ENCODE peak calls at places on chromosomes 13 and 19, in nine cellular contexts. A is mesenchymal stem cell; S is A673; K is CD8-positive, alpha-beta memory T cell; L is heart left ventricle; M is ovary; N is tibial nerve; I is NT2/D1; T is endothelial cell of umbilical vein. X is an unnamed sample. For H3K4me1, the result is how much of the 10 kb centered on the place peaks cover.

GRCh38 chr13:114026128-114026880 is 52.4 kb upstream of the C13orf46 start:
- DNase-seq in A (no peak), S (no peak), K (no peak), L (peak), M (no peak), N (no peak), I (no peak), T (no peak), X (no peak)

GRCh38 chr13:111893607-111894443 is 173.1 kb upstream of the SOX1 start:
- DNase-seq in A (peak), S (peak), K (no peak), L (no peak), M (no peak), N (no peak), I (no peak), T (no peak), X (no peak)

GRCh38 chr19:991932-992669 is 8.0 kb downstream of the WDR18 start:
- DNase-seq in A (no peak), S (no peak), K (no peak), L (no peak), M (no peak), N (no peak), I (no peak), T (no peak), X (no peak)

GRCh38 chr13:73341748-73342147 is 282.9 kb downstream of the KLF5 start:
- DNase-seq in A (peak), S (peak), K (no peak), L (no peak), M (no peak), N (no peak), I (no peak), T (peak), X (no peak)

GRCh38 chr13:78816592-78816991 is 157.6 kb upstream of the OBI1 start:
- DNase-seq in A (no peak), S (no peak), K (no peak), L (no peak), M (no peak), N (no peak), I (no peak), T (no peak), X (no peak)

GRCh38 chr19:5738423-5738822 is 18.0 kb downstream of the CATSPERD start:
- DNase-seq in A (peak), S (no peak), K (no peak), L (no peak), M (no peak), N (no peak), I (no peak), T (no peak), X (no peak)

GRCh38 chr13:88649855-88650254 is 978.7 kb downstream of the SLITRK5 start:
- DNase-seq in A (no peak), S (no peak), K (no peak), L (no peak), M (no peak), N (no peak), I (no peak), T (no peak), X (no peak)

GRCh38 chr19:6632002-6632621 is 37.8 kb downstream of the TNFSF14 start:
- DNase-seq in A (peak), S (peak), K (peak), L (peak), M (peak), N (peak), I (peak), T (peak), X (peak)

GRCh38 chr19:48568345-48568886 is 16.4 kb downstream of the SULT2B1 start:
- DNase-seq in A (peak), S (peak), K (no peak), L (peak), M (peak), N (peak), I (no peak), T (peak), X (peak)

GRCh38 chr19:48959341-48960239 is 4.9 kb downstream of the BAX start:
- DNase-seq in A (no peak), S (no peak), K (no peak), L (no peak), M (no peak), N (no peak), I (no peak), T (no peak), X (no peak)

GRCh38 chr13:107375701-107376350 is 807.9 kb upstream of the ARGLU1 start:
- DNase-seq in A (no peak), S (no peak), K (no peak), L (no peak), M (no peak), N (no peak), I (no peak), T (peak), X (no peak)

GRCh38 chr13:105982219-105982618 is 553.2 kb downstream of the EFNB2 start:
- DNase-seq in A (no peak), S (no peak), K (no peak), L (no peak), M (no peak), N (no peak), I (peak), T (no peak), X (no peak)

GRCh38 chr13:97566907-97567306 is 132.9 kb downstream of the RAP2A start:
- DNase-seq in A (no peak), S (no peak), K (no peak), L (no peak), M (no peak), N (no peak), I (no peak), T (no peak), X (peak)

GRCh38 chr13:70023506-70023905 is 84.1 kb upstream of the ATXN8OS start:
- DNase-seq in A (no peak), S (no peak), K (no peak), L (no peak), M (no peak), N (no peak), I (no peak), T (no peak), X (no peak)

GRCh38 chr13:112615391-112615790 is 27.4 kb upstream of the TUBGCP3 start:
- DNase-seq in A (no peak), S (no peak), K (no peak), L (no peak), M (no peak), N (no peak), I (no peak), T (no peak), X (no peak)

GRCh38 chr13:99357149-99357596 is 50.0 kb upstream of the GPR183 start:
- DNase-seq in A (peak), S (no peak), K (peak), L (no peak), M (no peak), N (no peak), I (no peak), T (peak), X (no peak)

GRCh38 chr13:110503979-110504499 is 57.5 kb downstream of the RAB20 start:
- DNase-seq in A (no peak), S (no peak), K (no peak), L (no peak), M (no peak), N (no peak), I (no peak), T (no peak), X (no peak)

GRCh38 chr13:85255978-85256377 is 543.2 kb downstream of the SLITRK6 start:
- DNase-seq in A (no peak), S (peak), K (no peak), L (no peak), M (no peak), N (no peak), I (no peak), T (no peak), X (no peak)

GRCh38 chr13:114089751-114090400 is 42.5 kb downstream of the RASA3 start:
- DNase-seq in A (no peak), S (no peak), K (no peak), L (no peak), M (no peak), N (peak), I (no peak), T (no peak), X (no peak)

GRCh38 chr13:101433895-101434294 is 17.6 kb upstream of the NALCN start:
- DNase-seq in A (no peak), S (no peak), K (no peak), L (no peak), M (no peak), N (no peak), I (no peak), T (no peak), X (no peak)

GRCh38 chr13:83449666-83450395 is 432.4 kb downstream of the SLITRK1 start:
- DNase-seq in A (no peak), S (no peak), K (no peak), L (no peak), M (no peak), N (no peak), I (no peak), T (no peak), X (no peak)

GRCh38 chr19:19140476-19140875 is 2.2 kb upstream of the TMEM161A start:
- DNase-seq in A (no peak), S (no peak), K (no peak), L (no peak), M (no peak), N (no peak), I (no peak), T (no peak), X (no peak)

GRCh38 chr19:50486823-50487515 is 10.3 kb upstream of the GARIN5A start:
- DNase-seq in A (peak), S (peak), K (peak), L (no peak), M (no peak), N (no peak), I (peak), T (peak), X (peak)

GRCh38 chr19:6739390-6739883 is at the start of gene TRIP10:
- DNase-seq in A (peak), S (peak), K (peak), L (peak), M (peak), N (peak), I (no peak), T (peak), X (peak)

GRCh38 chr13:98490195-98490771 is 86.6 kb downstream of the STK24 start:
- DNase-seq in A (no peak), S (no peak), K (no peak), L (no peak), M (no peak), N (no peak), I (no peak), T (peak), X (no peak)

GRCh38 chr13:95641291-95641811 is 3.2 kb downstream of the DZIP1 start:
- DNase-seq in A (peak), S (no peak), K (no peak), L (peak), M (peak), N (no peak), I (no peak), T (peak), X (no peak)

GRCh38 chr19:55258476-55258827 is 365 bp downstream of the PPP6R1 start:
- DNase-seq in A (peak), S (no peak), K (no peak), L (no peak), M (no peak), N (no peak), I (no peak), T (no peak), X (no peak)

GRCh38 chr19:343941-344624 is 513 bp downstream of the MIER2 start:
- DNase-seq in A (peak), S (peak), K (no peak), L (no peak), M (peak), N (no peak), I (no peak), T (peak), X (peak)

GRCh38 chr13:113809934-113810333 is 50.9 kb downstream of the TMEM255B start:
- DNase-seq in A (no peak), S (no peak), K (no peak), L (no peak), M (no peak), N (no peak), I (no peak), T (no peak), X (no peak)

GRCh38 chr13:27997904-27998522 is 9.5 kb upstream of the URAD start:
- DNase-seq in A (peak), S (peak), K (no peak), L (peak), M (no peak), N (no peak), I (no peak), T (peak), X (peak)

GRCh38 chr13:21606251-21606650 is 2.3 kb upstream of the MICU2 start:
- DNase-seq in A (no peak), S (no peak), K (no peak), L (no peak), M (no peak), N (no peak), I (no peak), T (no peak), X (no peak)

GRCh38 chr19:39846176-39846677 is at the start of gene FBL:
- DNase-seq in A (peak), S (peak), K (peak), L (peak), M (peak), N (peak), I (peak), T (peak), X (peak)

GRCh38 chr13:48125794-48126228 is 30.9 kb upstream of the MED4 start:
- DNase-seq in A (peak), S (no peak), K (no peak), L (peak), M (peak), N (no peak), I (no peak), T (peak), X (no peak)

GRCh38 chr13:83024226-83024625 is 858.0 kb downstream of the SLITRK1 start:
- DNase-seq in A (no peak), S (no peak), K (no peak), L (no peak), M (no peak), N (no peak), I (no peak), T (no peak), X (no peak)

GRCh38 chr13:99687728-99688397 is 186.6 kb downstream of the TM9SF2 start:
- DNase-seq in A (no peak), S (peak), K (no peak), L (no peak), M (no peak), N (no peak), I (peak), T (no peak), X (no peak)

GRCh38 chr13:49444517-49445395 is 682 bp downstream of the SETDB2 start:
- DNase-seq in A (peak), S (peak), K (peak), L (no peak), M (no peak), N (no peak), I (no peak), T (no peak), X (peak)

GRCh38 chr19:801861-802496 is 4.7 kb downstream of the PTBP1 start:
- DNase-seq in A (no peak), S (no peak), K (no peak), L (peak), M (peak), N (no peak), I (no peak), T (peak), X (no peak)

GRCh38 chr19:47618771-47619170 is 9.8 kb downstream of the BICRA start:
- DNase-seq in A (no peak), S (no peak), K (no peak), L (peak), M (peak), N (no peak), I (no peak), T (no peak), X (no peak)

DNA sequence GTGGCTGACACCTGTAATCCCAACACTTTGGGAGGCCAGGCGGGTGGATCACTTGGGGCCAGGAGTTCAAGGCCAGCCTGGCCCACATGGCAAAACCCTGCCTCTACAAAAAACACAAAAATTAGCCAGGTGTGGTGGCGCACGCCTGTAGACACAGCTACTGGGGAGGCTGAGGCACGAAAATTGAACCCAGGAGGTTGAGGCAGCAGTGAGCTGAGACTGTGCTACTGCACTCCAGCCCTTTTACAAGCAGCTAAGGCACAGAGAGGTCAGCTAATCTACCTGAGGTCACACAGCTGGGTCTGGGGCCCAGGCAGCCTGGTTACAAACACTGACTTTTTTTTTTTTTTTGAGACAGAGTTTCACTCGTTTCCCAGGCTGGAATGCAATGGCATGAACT is 27.2 kb downstream of the MED26 start:
- DNase-seq in A (no peak), S (no peak), K (no peak), L (no peak), M (no peak), N (no peak), I (no peak), T (no peak), X (no peak)
- H3K4me1 ChIP-seq in A (under half), S (under half), K (under half), L (under half), M (under half), N (half or more), I (under half), T (under half), X (under half)

DNA sequence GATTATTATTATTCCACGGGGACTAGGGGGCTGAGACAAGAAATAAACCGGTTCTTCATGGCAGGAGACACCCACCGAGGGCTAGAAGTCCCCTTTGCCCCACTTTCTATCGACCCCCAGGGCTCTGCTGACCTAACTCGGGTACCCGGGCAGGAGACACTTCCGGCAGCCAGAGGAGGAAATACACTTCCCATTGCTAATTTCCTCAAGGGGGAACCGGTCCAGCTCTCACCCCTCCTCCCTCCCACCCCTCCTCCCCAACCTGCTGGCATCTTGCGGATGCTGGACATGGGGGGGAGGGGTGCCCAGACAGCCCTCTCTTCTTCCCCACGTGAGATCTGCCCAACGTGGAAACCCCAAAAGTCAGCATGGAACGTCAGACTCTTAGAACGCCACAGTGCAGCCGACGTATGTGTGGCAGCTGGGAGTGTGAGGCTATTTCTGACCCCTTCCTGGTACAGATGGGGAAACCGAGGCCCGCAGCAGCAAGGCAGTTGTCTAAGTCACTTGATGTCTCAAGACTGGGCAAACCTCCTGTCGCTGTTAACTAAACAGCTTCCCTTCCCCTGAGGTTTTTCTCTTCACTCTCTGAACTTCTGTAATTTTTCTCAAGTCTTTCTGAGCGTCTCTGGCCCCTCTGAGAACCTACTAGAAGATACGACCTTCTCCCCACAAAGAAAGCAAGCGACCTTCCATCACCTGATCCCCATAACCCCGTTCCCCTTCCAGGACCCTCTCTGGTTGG is 3.6 kb downstream of the GPR4 start:
- DNase-seq in A (no peak), S (no peak), K (no peak), L (peak), M (no peak), N (no peak), I (no peak), T (peak), X (peak)
- H3K4me3 ChIP-seq in A (peak), S (no peak), K (no peak), L (no peak), M (no peak), N (no peak), I (peak), T (no peak), X (peak)

DNA sequence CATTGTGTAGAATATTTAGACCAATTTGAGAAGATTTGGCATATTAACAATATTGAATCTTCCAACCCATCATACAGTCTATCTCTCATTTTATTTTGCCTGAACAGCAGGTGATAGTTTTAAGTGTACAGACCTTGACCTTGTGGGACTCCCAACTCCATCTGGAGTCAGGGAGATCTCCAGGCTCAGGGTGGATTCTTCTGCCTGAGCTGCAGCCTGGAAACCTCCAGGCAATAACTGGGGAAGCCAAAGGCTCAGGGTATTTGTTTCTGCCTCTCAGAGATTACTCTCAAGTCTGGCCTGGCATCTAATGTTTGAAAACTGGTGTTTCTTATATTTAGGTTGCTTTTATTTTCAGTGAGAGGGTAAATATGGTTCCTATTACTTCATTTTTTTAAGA is 102.1 kb upstream of the C1QTNF9B start:
- DNase-seq in A (no peak), S (no peak), K (no peak), L (no peak), M (no peak), N (no peak), I (no peak), T (no peak), X (no peak)
- H3K4me1 ChIP-seq in A (under half), S (under half), K (under half), L (under half), M (under half), N (under half), I (under half), T (under half), X (under half)

DNA sequence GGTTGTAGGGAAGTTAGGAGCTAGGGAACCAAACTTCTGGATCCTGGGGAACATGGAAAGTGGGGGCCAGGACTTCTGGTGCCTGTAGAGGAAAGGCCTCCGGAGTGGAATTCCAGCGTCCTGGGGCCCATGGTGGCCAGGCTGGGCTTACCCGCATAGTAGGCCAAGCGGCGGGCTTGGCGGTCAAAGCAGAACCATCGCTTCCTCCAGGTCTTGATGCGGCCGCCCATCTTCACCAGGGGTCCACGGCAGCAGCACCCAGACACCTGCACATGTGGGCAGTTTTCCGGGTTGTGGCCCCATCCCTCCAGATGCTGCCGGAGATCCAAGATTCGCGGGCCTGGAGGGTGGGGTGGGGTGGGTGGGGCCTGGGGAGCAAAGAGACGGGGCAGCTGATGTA is 13.8 kb upstream of the LYPD3 start:
- DNase-seq in A (no peak), S (no peak), K (no peak), L (no peak), M (no peak), N (no peak), I (no peak), T (no peak), X (no peak)
- H3K4me3 ChIP-seq in A (no peak), S (no peak), K (no peak), L (no peak), M (no peak), N (no peak), I (no peak), T (no peak), X (no peak)

GRCh38 chr19:3053780-3054179 is 8.5 kb downstream of the TLE5 start:
- DNase-seq in A (no peak), S (no peak), K (no peak), L (no peak), M (peak), N (no peak), I (no peak), T (no peak), X (no peak)

GRCh38 chr19:3055741-3056453 is 6.4 kb downstream of the TLE5 start:
- DNase-seq in A (no peak), S (no peak), K (no peak), L (no peak), M (peak), N (no peak), I (no peak), T (no peak), X (peak)

GRCh38 chr19:3054265-3054971 is 7.9 kb downstream of the TLE5 start:
- DNase-seq in A (no peak), S (no peak), K (no peak), L (no peak), M (no peak), N (no peak), I (no peak), T (no peak), X (no peak)

GRCh38 chr19:3056454-3057016 is 5.8 kb downstream of the TLE5 start:
- DNase-seq in A (no peak), S (no peak), K (no peak), L (no peak), M (peak), N (no peak), I (no peak), T (no peak), X (peak)

GRCh38 chr19:3054972-3055740 is 7.1 kb downstream of the TLE5 start:
- DNase-seq in A (no peak), S (no peak), K (no peak), L (no peak), M (no peak), N (no peak), I (no peak), T (no peak), X (no peak)
- H3K4me1 ChIP-seq in A (under half), S (under half), K (half or more), L (under half), M (under half), N (half or more), I (under half), T (under half), X (under half)

GRCh38 chr19:32817913-32818476 is 51.6 kb downstream of the SLC7A9 start:
- DNase-seq in A (no peak), S (no peak), K (no peak), L (no peak), M (no peak), N (no peak), I (no peak), T (no peak), X (no peak)
- H3K4me3 ChIP-seq in A (no peak), S (no peak), K (no peak), L (no peak), M (no peak), N (no peak), I (no peak), T (no peak), X (no peak)

X was measured in SJCRH30.